ENCODE peak calls at places on chromosomes 3 and 15, in nine cellular contexts. Z is endothelial cell of umbilical vein, T is DND-41, H is neural progenitor cell, J is fibroblast of lung, D is astrocyte, F is GM23248, V is K562, L is PC-3. E is an unnamed sample.

GRCh38 chr15:53110999-53111398 is 320.9 kb upstream of the ONECUT1 start:
- DNase-seq in V (no peak), J (no peak), T (no peak), H (peak; percentile 3), F (no peak), D (no peak), Z (no peak), L (no peak), E (no peak)

GRCh38 chr3:10470666-10471336 is 34.6 kb downstream of the ATP2B2 start:
- DNase-seq in D (no peak), F (no peak), V (peak; percentile 28), Z (no peak), T (no peak), H (peak; percentile 93), L (no peak), J (no peak), E (no peak)

GRCh38 chr3:122609798-122610559 is 32.5 kb downstream of the PARP15 start:
- DNase-seq in L (peak; percentile 88), D (peak; percentile 82), V (no peak), F (peak; percentile 86), H (no peak), T (no peak), J (peak; percentile 84), Z (peak; percentile 67), E (no peak)

GRCh38 chr3:164144824-164145223 is 933.5 kb downstream of the SI start:
- DNase-seq in Z (no peak), F (no peak), H (no peak), V (no peak), D (no peak), L (no peak), T (no peak), J (no peak), E (no peak)

GRCh38 chr3:152517517-152517916 is 248.8 kb downstream of the MBNL1 start:
- DNase-seq in F (no peak), J (no peak), L (no peak), D (no peak), H (peak; percentile 35), Z (no peak), T (no peak), V (no peak), E (no peak)

GRCh38 chr15:31024330-31024729 is 32.9 kb upstream of the MTMR10 start:
- DNase-seq in V (no peak), H (peak; percentile 41), F (peak; percentile 78), L (peak; percentile 32), Z (peak; percentile 97), T (no peak), D (peak; percentile 98), J (peak; percentile 99), E (no peak)

GRCh38 chr3:166688665-166689064 is 691.4 kb downstream of the ZBBX start:
- DNase-seq in V (no peak), D (no peak), T (no peak), H (no peak), F (no peak), J (peak; percentile 3), L (peak; percentile 61), Z (no peak), E (no peak)

GRCh38 chr15:78715930-78716329 is 74.9 kb upstream of the CHRNB4 start:
- DNase-seq in V (no peak), T (no peak), F (peak; percentile 78), J (peak; percentile 84), L (peak; percentile 71), Z (no peak), D (peak; percentile 78), H (no peak), E (no peak)

GRCh38 chr3:142586803-142587406 is 8.4 kb upstream of the ATR start:
- DNase-seq in L (peak; percentile 93), H (peak; percentile 85), J (peak; percentile 72), F (peak; percentile 92), Z (peak; percentile 79), T (peak; percentile 34), D (peak; percentile 64), V (peak; percentile 44), E (no peak)

GRCh38 chr3:165339753-165340152 is 143.6 kb upstream of the SLITRK3 start:
- DNase-seq in V (no peak), D (no peak), L (peak; percentile 43), F (peak; percentile 1), T (no peak), H (peak; percentile 8), J (peak; percentile 7), Z (no peak), E (peak; percentile 44)

GRCh38 chr3:112550859-112551258 is 10.9 kb downstream of the ATG3 start:
- DNase-seq in Z (no peak), H (no peak), J (no peak), F (peak; percentile 5), L (no peak), D (no peak), V (no peak), T (no peak), E (no peak)

GRCh38 chr15:74613089-74613952 is 2.3 kb upstream of the CLK3 start:
- DNase-seq in H (no peak), D (no peak), Z (no peak), J (no peak), L (no peak), F (peak; percentile 49), V (no peak), T (no peak), E (no peak)

GRCh38 chr15:70480196-70480856 is 283.0 kb downstream of the UACA start:
- DNase-seq in V (no peak), F (no peak), L (no peak), T (peak; percentile 87), H (no peak), Z (no peak), D (no peak), J (no peak), E (no peak)

GRCh38 chr15:48650931-48651330 is 5.4 kb upstream of the FBN1 start:
- DNase-seq in D (no peak), V (no peak), T (no peak), Z (no peak), J (no peak), F (peak; percentile 30), L (no peak), H (no peak), E (no peak)

DNA sequence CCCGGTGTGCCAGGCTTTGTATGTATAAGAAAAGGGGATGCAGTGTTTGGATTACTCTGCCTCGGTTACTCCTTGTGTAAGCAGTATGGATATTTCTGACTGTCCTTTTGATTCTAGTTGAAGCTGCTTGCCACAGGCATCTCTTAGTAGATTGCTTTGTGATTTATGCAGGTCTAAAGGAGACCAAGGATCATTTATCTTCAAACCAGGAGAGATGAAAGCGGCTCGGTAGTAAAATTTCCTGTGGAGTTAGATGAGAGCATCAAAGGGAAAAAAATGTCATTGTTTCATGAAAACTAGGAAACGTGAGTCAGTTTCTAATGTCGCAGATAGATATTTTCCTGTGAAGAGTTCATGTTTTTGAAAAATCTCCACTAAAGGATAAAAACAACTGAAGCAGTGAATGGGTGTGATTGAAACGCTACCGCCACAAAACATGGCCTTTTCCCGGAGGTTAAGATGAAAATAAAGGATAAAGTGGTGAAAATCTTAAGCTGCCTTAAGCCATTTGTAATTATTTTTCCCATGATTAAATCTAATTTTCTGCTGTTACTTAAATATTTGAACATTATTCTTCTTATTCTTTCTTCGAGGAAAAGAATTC is 254.1 kb upstream of the TBL1XR1 start:
- DNase-seq in F (peak; percentile 19), D (peak; percentile 93), J (peak; percentile 93), T (no peak), V (no peak), L (no peak), H (no peak), Z (peak; percentile 83), E (peak; percentile 30)
- H3K9ac ChIP-seq in F (peak overlapping the region; percentile 60), D (peak overlapping the region; percentile 77), J (no peak overlapping the region), T (no peak overlapping the region), V (no peak overlapping the region), L (no peak overlapping the region), H (no peak overlapping the region), Z (peak overlapping the region; percentile 88), E (peak overlapping the region; percentile 51)

GRCh38 chr3:187777331-187778046 is 32.2 kb upstream of the BCL6 start:
- DNase-seq in V (no peak), D (peak; percentile 8), T (peak; percentile 55), Z (peak; percentile 6), F (peak; percentile 44), H (no peak), J (peak; percentile 25), L (peak; percentile 90), E (no peak)
- H3K4me3 ChIP-seq in V (no peak overlapping the region), D (no peak overlapping the region), T (no peak overlapping the region), Z (no peak overlapping the region), F (no peak overlapping the region), H (no peak overlapping the region), J (no peak overlapping the region), L (no peak overlapping the region), E (no peak overlapping the region)

GRCh38 chr15:68499620-68500312 is 67.8 kb upstream of the ITGA11 start:
- DNase-seq in J (peak; percentile 37), Z (no peak), T (no peak), H (no peak), V (no peak), F (no peak), D (no peak), L (peak; percentile 4), E (no peak)
- TF ChIP-seq EZH2 in J (no peak), Z (no peak), T (no peak), H (no peak), V (no peak), F (no peak), D (no peak), L (no peak), E (no peak)

GRCh38 chr15:38208779-38209178 is 43.9 kb upstream of the SPRED1 start:
- DNase-seq in H (no peak), Z (no peak), F (no peak), T (no peak), L (no peak), J (no peak), V (no peak), D (no peak), E (no peak)

GRCh38 chr15:38207591-38207990 is 45.0 kb upstream of the SPRED1 start:
- DNase-seq in V (no peak), Z (no peak), D (peak; percentile 29), F (peak; percentile 52), L (peak; percentile 43), T (no peak), H (no peak), J (peak; percentile 29), E (no peak)

GRCh38 chr15:38202356-38202755 is 50.3 kb upstream of the SPRED1 start:
- DNase-seq in L (peak; percentile 92), Z (no peak), D (no peak), F (peak; percentile 9), H (no peak), V (no peak), J (no peak), T (no peak), E (no peak)

GRCh38 chr15:38201714-38202113 is 50.9 kb upstream of the SPRED1 start:
- DNase-seq in F (no peak), D (no peak), Z (peak; percentile 3), H (no peak), J (no peak), L (no peak), V (no peak), T (no peak), E (no peak)

DNA sequence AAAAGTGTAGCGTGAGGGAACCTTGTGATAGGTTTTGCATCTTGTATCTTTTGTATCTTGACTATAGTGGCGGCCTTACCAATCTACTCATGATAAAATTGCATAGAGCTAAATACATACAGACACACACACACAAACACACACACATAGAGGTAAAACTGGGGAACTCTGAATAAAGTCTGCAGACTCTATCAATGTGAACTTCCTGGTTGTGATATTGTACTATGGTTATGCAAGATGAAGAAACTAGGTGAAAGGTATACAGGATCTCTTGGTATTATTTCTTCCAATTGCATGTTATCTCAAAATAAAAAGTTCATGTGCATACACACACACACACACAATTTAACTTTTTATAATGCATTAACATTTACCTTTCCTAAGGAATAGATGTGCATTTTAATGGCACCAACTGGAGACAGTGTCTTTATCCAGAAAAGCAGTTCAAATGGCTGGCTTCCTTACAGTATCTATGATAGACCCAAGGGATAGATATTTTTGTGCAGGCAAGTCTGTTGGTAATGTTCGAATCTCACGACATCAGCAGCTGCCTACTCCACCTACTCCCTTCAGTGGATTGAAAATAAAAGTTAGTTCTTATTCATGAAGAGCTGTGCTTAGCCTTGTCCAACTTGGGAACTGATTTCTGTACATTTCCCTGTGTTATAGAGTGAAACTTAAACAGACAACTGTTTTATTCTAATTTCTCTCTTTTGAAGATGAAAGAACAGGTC is 47.0 kb upstream of the SPRED1 start:
- DNase-seq in T (no peak), Z (no peak), J (no peak), F (no peak), V (no peak), D (no peak), L (no peak), H (no peak), E (no peak)
- H3K9ac ChIP-seq in T (no peak overlapping the region), Z (no peak overlapping the region), J (no peak overlapping the region), F (no peak overlapping the region), V (no peak overlapping the region), D (no peak overlapping the region), L (no peak overlapping the region), H (no peak overlapping the region), E (no peak overlapping the region)

E was measured in SK-N-MC.